ENCODE peak calls at places on chromosomes 2 and 18, in five cellular contexts. N is brain microvascular endothelial cell; B is stimulated activated CD8-positive, alpha-beta memory T cell treated with anti-CD3 and anti-CD28 coated beads, Interleukin-15, amount 100 ng/mL, for 24 hours; G is ureter; J is small intestine. R is an unnamed sample.

GRCh38 chr18:39529358-39529757 is 1963.8 kb upstream of the CELF4 start:
- DNase-seq in B (no peak), G (no peak), J (no peak), N (no peak), R (no peak)

GRCh38 chr2:43311276-43311675 is 84.9 kb upstream of the ZFP36L2 start:
- DNase-seq in B (no peak), J (no peak), G (no peak), N (no peak), R (no peak)

GRCh38 chr2:240966906-240967680 is 31.3 kb upstream of the SNED1 start:
- DNase-seq in J (peak), B (no peak), N (no peak), G (peak), R (no peak)

GRCh38 chr2:20650412-20650879 is 452 bp downstream of the HS1BP3 start:
- DNase-seq in N (peak), B (no peak), J (peak), G (no peak), R (no peak)

GRCh38 chr2:43448011-43448821 is 147.6 kb downstream of the THADA start:
- DNase-seq in J (no peak), N (peak), G (no peak), B (no peak), R (no peak)

GRCh38 chr2:157394928-157395327 is 49.0 kb downstream of the CYTIP start:
- DNase-seq in J (peak), N (no peak), B (no peak), G (no peak), R (no peak)

GRCh38 chr2:69226886-69227285 is 160.1 kb downstream of the GFPT1 start:
- DNase-seq in G (no peak), N (no peak), J (no peak), B (no peak), R (no peak)

GRCh38 chr2:8840475-8841091 is 3.2 kb upstream of the KIDINS220 start:
- DNase-seq in J (no peak), G (no peak), N (no peak), B (no peak), R (no peak)

GRCh38 chr18:62637807-62638687 is 77.3 kb upstream of the PHLPP1 start:
- DNase-seq in J (peak), B (peak), N (peak), G (no peak), R (peak)

GRCh38 chr2:156343940-156344301 is 11.4 kb upstream of the NR4A2 start:
- DNase-seq in J (no peak), B (no peak), N (no peak), G (no peak), R (no peak)

GRCh38 chr2:68302281-68302680 is 17.5 kb downstream of the CNRIP1 start:
- DNase-seq in B (no peak), N (no peak), G (no peak), J (no peak), R (no peak)

GRCh38 chr18:3345885-3346284 is 84.0 kb downstream of the MYL12B start:
- DNase-seq in B (no peak), N (no peak), G (no peak), J (no peak), R (no peak)

GRCh38 chr18:21997207-21998143 is 171.9 kb upstream of the GATA6 start:
- DNase-seq in G (no peak), N (peak), J (peak), B (no peak), R (no peak)